ENCODE peak calls at places on chromosomes 1 and 21, in ten cellular contexts. S, A, O, X, Y, M, V, Q, U and E are unnamed samples.

GRCh38 chr1:26607191-26607590 is 77.6 kb downstream of the RPS6KA1 start:
- DNase-seq in S (no peak), A (no peak), O (no peak), X (no peak), Y (no peak), M (no peak), V (no peak), Q (no peak), U (no peak), E (no peak)

GRCh38 chr1:75132421-75133381 is 1.5 kb upstream of the LHX8 start:
- DNase-seq in S (no peak), A (no peak), O (no peak), X (no peak), Y (no peak), M (no peak), V (peak), Q (no peak), U (no peak), E (peak)

GRCh38 chr1:184843732-184844495 is 89.3 kb upstream of the EDEM3 start:
- DNase-seq in S (no peak), A (peak), O (peak), X (peak), Y (no peak), M (peak), V (no peak), Q (peak), U (no peak), E (no peak)

GRCh38 chr1:26094076-26094669 is 17.5 kb upstream of the PDIK1L start:
- DNase-seq in S (no peak), A (no peak), O (no peak), X (peak), Y (no peak), M (no peak), V (peak), Q (no peak), U (no peak), E (peak)

GRCh38 chr1:172941945-172942344 is 108.8 kb downstream of the TNFSF18 start:
- DNase-seq in S (no peak), A (no peak), O (no peak), X (no peak), Y (no peak), M (no peak), V (no peak), Q (no peak), U (peak), E (no peak)

GRCh38 chr1:244050835-244051444 is at the start of gene ZBTB18:
- DNase-seq in S (peak), A (no peak), O (no peak), X (no peak), Y (no peak), M (no peak), V (peak), Q (no peak), U (peak), E (peak)

GRCh38 chr1:48555271-48555670 is 83.3 kb upstream of the SPATA6 start:
- DNase-seq in S (no peak), A (no peak), O (no peak), X (no peak), Y (no peak), M (no peak), V (no peak), Q (no peak), U (no peak), E (no peak)

GRCh38 chr1:3477241-3478109 is 23.0 kb downstream of the ARHGEF16 start:
- DNase-seq in S (no peak), A (no peak), O (no peak), X (no peak), Y (peak), M (no peak), V (no peak), Q (no peak), U (no peak), E (peak)

GRCh38 chr1:109786531-109787021 is 22.9 kb upstream of the EPS8L3 start:
- DNase-seq in S (peak), A (no peak), O (no peak), X (peak), Y (no peak), M (no peak), V (no peak), Q (no peak), U (no peak), E (no peak)

GRCh38 chr1:65343286-65343685 is 33.9 kb downstream of the DNAJC6 start:
- DNase-seq in S (no peak), A (no peak), O (no peak), X (no peak), Y (no peak), M (no peak), V (no peak), Q (no peak), U (peak), E (no peak)

GRCh38 chr1:177546346-177546745 is 375.6 kb downstream of the BRINP2 start:
- DNase-seq in S (no peak), A (no peak), O (no peak), X (no peak), Y (no peak), M (no peak), V (no peak), Q (no peak), U (no peak), E (no peak)

GRCh38 chr1:156691216-156691615 is 14.0 kb upstream of the NES start:
- DNase-seq in S (no peak), A (no peak), O (no peak), X (no peak), Y (no peak), M (no peak), V (peak), Q (no peak), U (no peak), E (no peak)

GRCh38 chr1:176625365-176625764 is 162.4 kb downstream of the PAPPA2 start:
- DNase-seq in S (no peak), A (no peak), O (no peak), X (no peak), Y (no peak), M (no peak), V (no peak), Q (no peak), U (no peak), E (no peak)

GRCh38 chr1:116918714-116919357 is 9.1 kb downstream of the PTGFRN start:
- DNase-seq in S (no peak), A (no peak), O (no peak), X (no peak), Y (no peak), M (no peak), V (no peak), Q (no peak), U (no peak), E (no peak)

GRCh38 chr21:39647476-39647875 is 34.7 kb downstream of the B3GALT5 start:
- DNase-seq in S (no peak), A (no peak), O (no peak), X (no peak), Y (no peak), M (no peak), V (peak), Q (no peak), U (no peak), E (no peak)

GRCh38 chr1:29698033-29698432 is 461.7 kb downstream of the PTPRU start:
- DNase-seq in S (no peak), A (no peak), O (no peak), X (no peak), Y (peak), M (no peak), V (peak), Q (no peak), U (no peak), E (peak)

GRCh38 chr21:44368711-44369446 is 15.5 kb downstream of the TRPM2 start:
- DNase-seq in S (no peak), A (peak), O (no peak), X (no peak), Y (no peak), M (no peak), V (peak), Q (no peak), U (no peak), E (peak)

GRCh38 chr1:245023222-245023621 is 131.6 kb upstream of the KIF26B start:
- DNase-seq in S (no peak), A (no peak), O (no peak), X (no peak), Y (no peak), M (no peak), V (no peak), Q (no peak), U (no peak), E (no peak)

GRCh38 chr1:248373761-248374160 is 1.8 kb upstream of the OR2T6 start:
- DNase-seq in S (no peak), A (no peak), O (no peak), X (no peak), Y (no peak), M (no peak), V (no peak), Q (no peak), U (no peak), E (no peak)

GRCh38 chr1:159825564-159825963 is 1.1 kb upstream of the SLAMF8 start:
- DNase-seq in S (no peak), A (no peak), O (no peak), X (no peak), Y (no peak), M (no peak), V (no peak), Q (no peak), U (no peak), E (no peak)

GRCh38 chr1:214314178-214314843 is 33.4 kb downstream of the SMYD2 start:
- DNase-seq in S (no peak), A (no peak), O (no peak), X (no peak), Y (no peak), M (no peak), V (no peak), Q (no peak), U (no peak), E (no peak)

GRCh38 chr1:54118704-54119103 is 34.1 kb downstream of the CDCP2 start:
- DNase-seq in S (no peak), A (no peak), O (no peak), X (no peak), Y (peak), M (no peak), V (no peak), Q (no peak), U (peak), E (no peak)

GRCh38 chr1:43445618-43446387 is 7.9 kb downstream of the HYI start:
- DNase-seq in S (no peak), A (no peak), O (no peak), X (no peak), Y (no peak), M (no peak), V (no peak), Q (no peak), U (no peak), E (no peak)

GRCh38 chr1:172089768-172090510 is 248.6 kb downstream of the DNM3 start:
- DNase-seq in S (no peak), A (peak), O (peak), X (peak), Y (no peak), M (peak), V (peak), Q (peak), U (peak), E (peak)

GRCh38 chr1:180928272-180929230 is 15.9 kb downstream of the KIAA1614 start:
- DNase-seq in S (peak), A (no peak), O (no peak), X (no peak), Y (no peak), M (no peak), V (no peak), Q (no peak), U (no peak), E (peak)

GRCh38 chr1:10909697-10910489 is 102.6 kb upstream of the TARDBP start:
- DNase-seq in S (peak), A (peak), O (peak), X (peak), Y (no peak), M (peak), V (peak), Q (peak), U (no peak), E (peak)

GRCh38 chr1:218079820-218080219 is 205.3 kb upstream of the RRP15 start:
- DNase-seq in S (no peak), A (no peak), O (no peak), X (no peak), Y (no peak), M (no peak), V (no peak), Q (no peak), U (no peak), E (no peak)

GRCh38 chr1:205301220-205301821 is 20.2 kb downstream of the NUAK2 start:
- DNase-seq in S (peak), A (no peak), O (no peak), X (peak), Y (peak), M (no peak), V (peak), Q (no peak), U (peak), E (peak)

GRCh38 chr1:98940069-98940468 is 64.6 kb downstream of the PLPPR5 start:
- DNase-seq in S (no peak), A (no peak), O (no peak), X (no peak), Y (no peak), M (no peak), V (no peak), Q (no peak), U (peak), E (no peak)

GRCh38 chr1:58620259-58620658 is 43.2 kb upstream of the TACSTD2 start:
- DNase-seq in S (peak), A (no peak), O (no peak), X (no peak), Y (no peak), M (no peak), V (peak), Q (no peak), U (no peak), E (no peak)

GRCh38 chr1:158095737-158096335 is 84.9 kb upstream of the CD1D start:
- DNase-seq in S (no peak), A (peak), O (no peak), X (peak), Y (no peak), M (no peak), V (peak), Q (peak), U (peak), E (peak)

GRCh38 chr1:96999191-96999590 is 277.6 kb downstream of the PTBP2 start:
- DNase-seq in S (no peak), A (no peak), O (no peak), X (no peak), Y (no peak), M (no peak), V (no peak), Q (no peak), U (peak), E (no peak)

GRCh38 chr1:10374442-10374860 is 24.4 kb upstream of the PGD start:
- DNase-seq in S (no peak), A (no peak), O (no peak), X (no peak), Y (no peak), M (no peak), V (no peak), Q (no peak), U (no peak), E (no peak)

GRCh38 chr1:228338521-228339051 is 68.0 kb downstream of the TRIM11 start:
- DNase-seq in S (no peak), A (no peak), O (no peak), X (no peak), Y (no peak), M (no peak), V (no peak), Q (no peak), U (no peak), E (no peak)

GRCh38 chr1:149962039-149962647 is 25.5 kb upstream of the MTMR11 start:
- DNase-seq in S (peak), A (peak), O (peak), X (peak), Y (peak), M (no peak), V (peak), Q (peak), U (peak), E (peak)

GRCh38 chr1:168136709-168137514 is at the start of gene GPR161:
- DNase-seq in S (peak), A (peak), O (peak), X (peak), Y (no peak), M (no peak), V (peak), Q (peak), U (peak), E (peak)

GRCh38 chr1:226600254-226600653 is 51.7 kb downstream of the STUM start:
- DNase-seq in S (no peak), A (no peak), O (no peak), X (no peak), Y (no peak), M (no peak), V (no peak), Q (no peak), U (no peak), E (no peak)